ENCODE peak calls at places on chromosomes 12 and 14, in nine cellular contexts. Q is tibial artery; S is fibroblast of lung; L is IMR-90; X is A549; U is right lobe of liver; I is neural progenitor cell; K is CD8-positive, alpha-beta T cell; O is stomach. Y is an unnamed sample.
A peak's percentile ranks its signal among the peaks of the same experiment; 100 is the strongest.

GRCh38 chr14:26867171-26867757 is 269.4 kb upstream of the NOVA1 start:
- DNase-seq in O (no peak), S (no peak), X (no peak), Q (no peak), L (no peak), K (no peak), I (peak; percentile 17), U (no peak), Y (no peak)

GRCh38 chr14:74437654-74438053 is 11.6 kb upstream of the SYNDIG1L start:
- DNase-seq in O (no peak), U (no peak), L (no peak), I (peak; percentile 74), Q (no peak), K (no peak), S (no peak), X (no peak), Y (no peak)

GRCh38 chr12:26172478-26172877 is 22.9 kb upstream of the SSPN start:
- DNase-seq in U (no peak), K (no peak), X (no peak), I (no peak), Q (no peak), S (no peak), L (no peak), O (no peak), Y (no peak)

GRCh38 chr14:47044841-47045240 is 393.3 kb upstream of the RPL10L start:
- DNase-seq in L (no peak), I (peak; percentile 58), O (peak; percentile 27), Q (no peak), S (no peak), U (no peak), X (no peak), K (no peak), Y (no peak)

GRCh38 chr14:101060171-101060601 is 156.7 kb upstream of the RTL1 start:
- DNase-seq in X (no peak), O (no peak), U (peak; percentile 40), I (no peak), Q (no peak), L (no peak), S (no peak), K (no peak), Y (no peak)

GRCh38 chr14:85789506-85789905 is 259.6 kb downstream of the FLRT2 start:
- DNase-seq in U (no peak), X (no peak), S (no peak), K (no peak), I (no peak), L (no peak), O (no peak), Q (no peak), Y (no peak)

GRCh38 chr12:12704593-12705230 is 8.7 kb upstream of the GPR19 start:
- DNase-seq in O (peak; percentile 62), K (no peak), X (peak; percentile 87), S (peak; percentile 96), Q (peak; percentile 64), U (no peak), L (peak; percentile 95), I (peak; percentile 94), Y (peak; percentile 90)

GRCh38 chr12:11836282-11836963 is 186.9 kb downstream of the ETV6 start:
- DNase-seq in L (no peak), I (no peak), O (peak; percentile 50), Q (no peak), U (no peak), K (no peak), S (no peak), X (no peak), Y (no peak)

GRCh38 chr12:70671698-70672097 is 34.5 kb upstream of the PTPRB start:
- DNase-seq in O (no peak), S (no peak), I (no peak), L (no peak), U (no peak), X (no peak), Q (no peak), K (no peak), Y (no peak)

GRCh38 chr14:55684956-55685584 is 105.1 kb downstream of the KTN1 start:
- DNase-seq in O (no peak), Q (peak; percentile 26), U (no peak), I (no peak), K (no peak), L (peak; percentile 42), S (peak; percentile 24), X (no peak), Y (no peak)

GRCh38 chr12:56461235-56462159 is 6.9 kb upstream of the SPRYD4 start:
- DNase-seq in I (no peak), S (peak; percentile 8), O (no peak), L (peak; percentile 49), X (peak; percentile 34), U (no peak), Q (no peak), K (no peak), Y (no peak)

GRCh38 chr14:89842852-89843251 is 111.7 kb downstream of the EFCAB11 start:
- DNase-seq in X (no peak), L (no peak), U (no peak), K (no peak), O (no peak), I (no peak), Q (no peak), S (no peak), Y (no peak)

GRCh38 chr14:65167072-65167645 is 64.8 kb upstream of the MAX start:
- DNase-seq in S (no peak), I (no peak), U (no peak), O (no peak), Q (no peak), X (no peak), K (no peak), L (no peak), Y (no peak)

GRCh38 chr14:30884925-30885324 is 10.6 kb downstream of the COCH start:
- DNase-seq in L (no peak), S (no peak), K (no peak), I (no peak), U (no peak), X (no peak), Q (no peak), O (no peak), Y (no peak)

GRCh38 chr12:111991535-111991934 is 21.4 kb downstream of the TMEM116 start:
- DNase-seq in I (no peak), L (no peak), S (no peak), O (no peak), Q (no peak), X (no peak), U (no peak), K (no peak), Y (no peak)

GRCh38 chr12:111995782-111996480 is 17.0 kb downstream of the TMEM116 start:
- DNase-seq in K (no peak), L (no peak), S (no peak), X (no peak), I (no peak), U (no peak), Q (no peak), O (no peak), Y (no peak)

GRCh38 chr12:111991946-111992345 is 21.0 kb downstream of the TMEM116 start:
- DNase-seq in S (no peak), X (no peak), U (no peak), K (no peak), Q (no peak), O (no peak), I (no peak), L (peak; percentile 69), Y (no peak)

GRCh38 chr12:111993290-111994150 is 19.4 kb downstream of the TMEM116 start:
- DNase-seq in Q (no peak), O (no peak), I (no peak), X (no peak), L (no peak), U (no peak), S (no peak), K (no peak), Y (no peak)

GRCh38 chr12:111992464-111992863 is 20.5 kb downstream of the TMEM116 start:
- DNase-seq in L (no peak), K (no peak), X (no peak), O (no peak), I (no peak), S (no peak), U (no peak), Q (no peak), Y (no peak)
- H3K4me3 ChIP-seq in L (no peak overlapping the region), K (no peak overlapping the region), X (no peak overlapping the region), O (no peak overlapping the region), I (no peak overlapping the region), S (no peak overlapping the region), U (no peak overlapping the region), Q (no peak overlapping the region), Y (no peak overlapping the region)

DNA sequence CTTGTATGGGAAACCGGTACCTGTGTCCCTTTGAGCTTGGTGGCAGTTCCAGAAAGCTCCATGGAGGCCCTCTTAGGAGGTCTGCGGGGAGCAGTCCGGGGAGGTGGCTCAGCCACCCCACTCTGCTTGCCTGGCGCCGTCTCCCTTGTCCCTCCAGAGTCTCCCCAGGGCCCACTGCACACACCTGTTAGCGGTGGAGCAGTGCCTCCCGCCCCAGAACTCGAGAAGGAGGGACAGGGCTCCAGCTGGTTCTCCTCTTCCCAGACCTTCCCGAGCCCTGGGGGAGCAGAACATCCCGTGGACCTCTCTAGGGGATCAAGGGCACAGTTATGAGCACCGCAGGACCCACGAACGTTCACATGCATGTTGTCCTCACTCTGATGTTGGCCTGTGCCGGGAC is 10.8 kb downstream of the ASPG start:
- DNase-seq in X (no peak), U (no peak), O (no peak), L (no peak), Q (no peak), I (no peak), S (no peak), K (no peak), Y (no peak)
- TF ChIP-seq CTCF in X (no peak), U (no peak), O (no peak), L (no peak), Q (no peak), I (no peak), S (no peak), K (no peak), Y (no peak)

GRCh38 chr12:24306001-24306400 is 356.5 kb upstream of the SOX5 start:
- DNase-seq in Q (no peak), I (no peak), L (no peak), X (no peak), U (no peak), S (no peak), O (no peak), K (no peak), Y (no peak)

GRCh38 chr12:24307153-24307552 is 357.7 kb upstream of the SOX5 start:
- DNase-seq in Q (no peak), I (no peak), L (no peak), S (no peak), O (no peak), X (no peak), K (no peak), U (no peak), Y (no peak)

GRCh38 chr12:24307716-24308335 is 358.4 kb upstream of the SOX5 start:
- DNase-seq in S (no peak), X (no peak), K (no peak), O (no peak), U (no peak), Q (no peak), I (no peak), L (no peak), Y (no peak)

GRCh38 chr12:24302708-24303107 is 353.2 kb upstream of the SOX5 start:
- DNase-seq in K (no peak), X (no peak), I (no peak), S (no peak), O (no peak), L (no peak), U (no peak), Q (no peak), Y (no peak)

GRCh38 chr12:24304285-24304684 is 354.8 kb upstream of the SOX5 start:
- DNase-seq in O (no peak), I (no peak), K (no peak), S (no peak), Q (no peak), U (no peak), L (no peak), X (no peak), Y (no peak)
- H3K27ac ChIP-seq in O (no peak overlapping the region), I (no peak overlapping the region), K (no peak overlapping the region), S (no peak overlapping the region), Q (no peak overlapping the region), U (no peak overlapping the region), L (no peak overlapping the region), X (no peak overlapping the region), Y (no peak overlapping the region)

GRCh38 chr14:94773017-94773681 is 3.2 kb upstream of the GSC start:
- DNase-seq in K (no peak), X (no peak), S (no peak), O (no peak), Q (no peak), I (peak; percentile 83), L (no peak), U (no peak), Y (no peak)
- H3K4me3 ChIP-seq in K (no peak overlapping the region), X (no peak overlapping the region), S (no peak overlapping the region), O (no peak overlapping the region), Q (no peak overlapping the region), I (peak overlapping the region; percentile 35), L (no peak overlapping the region), U (no peak overlapping the region), Y (no peak overlapping the region)